ENCODE peak calls at places on chromosomes 3 and 15, in six cellular contexts. One of them, this sample, is unnamed.

GRCh38 chr3:124584552-124585391 is 145.5 kb upstream of the UMPS start:
- DNase-seq in HepG2: peak; percentile 73
- DNase-seq in GM12878: no peak
- DNase-seq in HCT116: peak; percentile 38
- DNase-seq in H1: no peak
- DNase-seq in SK-N-SH: peak; percentile 91
- DNase-seq in this sample: peak; percentile 86

GRCh38 chr3:193680220-193680619 is 87.2 kb downstream of the OPA1 start:
- DNase-seq in HepG2: no peak
- DNase-seq in H1: no peak
- DNase-seq in SK-N-SH: no peak
- DNase-seq in HCT116: no peak
- DNase-seq in GM12878: no peak
- DNase-seq in this sample: no peak

GRCh38 chr15:80958818-80959495 is 30.7 kb downstream of the MESD start:
- DNase-seq in GM12878: no peak
- DNase-seq in SK-N-SH: no peak
- DNase-seq in H1: no peak
- DNase-seq in HepG2: no peak
- DNase-seq in HCT116: no peak
- DNase-seq in this sample: no peak

GRCh38 chr15:38555686-38556334 is 8.8 kb downstream of the RASGRP1 start:
- DNase-seq in GM12878: no peak
- DNase-seq in H1: no peak
- DNase-seq in HCT116: no peak
- DNase-seq in SK-N-SH: no peak
- DNase-seq in HepG2: no peak
- DNase-seq in this sample: no peak

GRCh38 chr15:55267401-55268053 is 22.1 kb downstream of the RAB27A start:
- DNase-seq in HCT116: no peak
- DNase-seq in GM12878: no peak
- DNase-seq in H1: no peak
- DNase-seq in SK-N-SH: peak; percentile 32
- DNase-seq in HepG2: no peak
- DNase-seq in this sample: no peak

GRCh38 chr3:167821248-167821805 is 85.8 kb downstream of the SERPINI1 start:
- DNase-seq in H1: no peak
- DNase-seq in HepG2: no peak
- DNase-seq in SK-N-SH: no peak
- DNase-seq in GM12878: no peak
- DNase-seq in HCT116: no peak
- DNase-seq in this sample: no peak

GRCh38 chr3:135503429-135504083 is 462.0 kb upstream of the PPP2R3A start:
- DNase-seq in HCT116: peak; percentile 28
- DNase-seq in GM12878: peak; percentile 13
- DNase-seq in H1: peak; percentile 75
- DNase-seq in SK-N-SH: peak; percentile 68
- DNase-seq in HepG2: peak; percentile 20
- DNase-seq in this sample: peak; percentile 31

GRCh38 chr15:70339551-70340517 is 242.1 kb upstream of the TLE3 start:
- DNase-seq in SK-N-SH: peak; percentile 68
- DNase-seq in H1: no peak
- DNase-seq in GM12878: no peak
- DNase-seq in HCT116: no peak
- DNase-seq in HepG2: no peak
- DNase-seq in this sample: no peak

GRCh38 chr15:74144153-74144775 is 13.9 kb downstream of the ISLR2 start:
- DNase-seq in H1: no peak
- DNase-seq in HepG2: peak; percentile 23
- DNase-seq in GM12878: no peak
- DNase-seq in HCT116: peak; percentile 29
- DNase-seq in SK-N-SH: no peak
- DNase-seq in this sample: peak; percentile 37

GRCh38 chr15:76310470-76311070 is 699 bp downstream of the ETFA start:
- DNase-seq in H1: no peak
- DNase-seq in SK-N-SH: no peak
- DNase-seq in HepG2: no peak
- DNase-seq in HCT116: no peak
- DNase-seq in GM12878: no peak
- DNase-seq in this sample: no peak

GRCh38 chr3:94285874-94286273 is 223.0 kb downstream of the NSUN3 start:
- DNase-seq in H1: no peak
- DNase-seq in HCT116: no peak
- DNase-seq in GM12878: no peak
- DNase-seq in SK-N-SH: peak; percentile 10
- DNase-seq in HepG2: no peak
- DNase-seq in this sample: peak; percentile 40

GRCh38 chr15:65312400-65312916 is 8.0 kb downstream of the RNU5B-1 start:
- DNase-seq in GM12878: no peak
- DNase-seq in HepG2: peak; percentile 73
- DNase-seq in H1: no peak
- DNase-seq in SK-N-SH: peak; percentile 77
- DNase-seq in HCT116: no peak
- DNase-seq in this sample: no peak

GRCh38 chr15:76903251-76903681 is 1.9 kb downstream of the SCAPER start:
- DNase-seq in GM12878: peak; percentile 15
- DNase-seq in HepG2: peak; percentile 27
- DNase-seq in HCT116: peak; percentile 12
- DNase-seq in SK-N-SH: peak; percentile 50
- DNase-seq in H1: no peak
- DNase-seq in this sample: no peak

GRCh38 chr3:4524423-4524769 is 31.2 kb downstream of the ITPR1 start:
- DNase-seq in HCT116: no peak
- DNase-seq in SK-N-SH: peak; percentile 50
- DNase-seq in H1: no peak
- DNase-seq in HepG2: peak; percentile 20
- DNase-seq in GM12878: no peak
- DNase-seq in this sample: peak; percentile 35

GRCh38 chr3:65819896-65820295 is 218.8 kb downstream of the MAGI1 start:
- DNase-seq in SK-N-SH: no peak
- DNase-seq in HCT116: no peak
- DNase-seq in HepG2: no peak
- DNase-seq in GM12878: no peak
- DNase-seq in H1: no peak
- DNase-seq in this sample: no peak

GRCh38 chr3:71912839-71913495 is 128.0 kb upstream of the PROK2 start:
- DNase-seq in H1: no peak
- DNase-seq in GM12878: no peak
- DNase-seq in SK-N-SH: no peak
- DNase-seq in HepG2: no peak
- DNase-seq in HCT116: no peak
- DNase-seq in this sample: no peak

GRCh38 chr3:48427630-48427962 is 2.3 kb downstream of the PLXNB1 start:
- DNase-seq in SK-N-SH: no peak
- DNase-seq in HCT116: no peak
- DNase-seq in HepG2: no peak
- DNase-seq in GM12878: no peak
- DNase-seq in H1: no peak
- DNase-seq in this sample: no peak

DNA sequence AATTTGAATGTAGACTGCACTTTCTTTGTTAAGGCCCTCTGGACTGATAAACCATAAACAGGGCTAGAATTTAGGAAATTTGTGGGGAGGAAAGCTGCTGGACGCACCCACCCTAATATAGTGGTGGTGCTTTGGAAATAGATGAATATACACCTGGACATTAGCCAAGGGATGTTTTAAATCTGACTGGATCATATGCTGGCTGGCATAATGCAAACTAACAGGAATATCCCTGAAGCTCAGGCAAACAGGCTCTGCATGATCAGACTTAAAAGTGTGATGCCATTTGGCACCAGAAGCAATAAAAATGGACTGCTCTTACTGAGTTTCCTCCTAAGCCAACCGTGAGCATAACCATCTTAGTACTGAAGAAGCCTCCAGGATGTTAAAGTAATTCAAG is 465.8 kb upstream of the ROBO1 start:
- DNase-seq in GM12878: no peak
- DNase-seq in HCT116: no peak
- DNase-seq in SK-N-SH: no peak
- DNase-seq in HepG2: no peak
- DNase-seq in H1: no peak
- DNase-seq in this sample: no peak
- TF ChIP-seq JUND in GM12878: no peak
- TF ChIP-seq JUND in HCT116: no peak
- TF ChIP-seq JUND in SK-N-SH: peak; percentile 7
- TF ChIP-seq JUND in HepG2: no peak
- TF ChIP-seq JUND in H1: no peak
- TF ChIP-seq JUND in this sample: no peak

GRCh38 chr3:2657408-2657807 is 452.8 kb downstream of the IL5RA start:
- DNase-seq in HepG2: no peak
- DNase-seq in SK-N-SH: no peak
- DNase-seq in H1: no peak
- DNase-seq in GM12878: no peak
- DNase-seq in HCT116: no peak
- DNase-seq in this sample: no peak

GRCh38 chr3:2657971-2658370 is 452.2 kb downstream of the IL5RA start:
- DNase-seq in HCT116: no peak
- DNase-seq in HepG2: no peak
- DNase-seq in SK-N-SH: no peak
- DNase-seq in H1: no peak
- DNase-seq in GM12878: no peak
- DNase-seq in this sample: no peak

GRCh38 chr3:2656806-2657205 is 453.4 kb downstream of the IL5RA start:
- DNase-seq in H1: no peak
- DNase-seq in HCT116: no peak
- DNase-seq in HepG2: no peak
- DNase-seq in SK-N-SH: no peak
- DNase-seq in GM12878: no peak
- DNase-seq in this sample: no peak

GRCh38 chr3:2659896-2660295 is 450.3 kb downstream of the IL5RA start:
- DNase-seq in HepG2: no peak
- DNase-seq in HCT116: no peak
- DNase-seq in GM12878: no peak
- DNase-seq in SK-N-SH: no peak
- DNase-seq in H1: no peak
- DNase-seq in this sample: no peak

DNA sequence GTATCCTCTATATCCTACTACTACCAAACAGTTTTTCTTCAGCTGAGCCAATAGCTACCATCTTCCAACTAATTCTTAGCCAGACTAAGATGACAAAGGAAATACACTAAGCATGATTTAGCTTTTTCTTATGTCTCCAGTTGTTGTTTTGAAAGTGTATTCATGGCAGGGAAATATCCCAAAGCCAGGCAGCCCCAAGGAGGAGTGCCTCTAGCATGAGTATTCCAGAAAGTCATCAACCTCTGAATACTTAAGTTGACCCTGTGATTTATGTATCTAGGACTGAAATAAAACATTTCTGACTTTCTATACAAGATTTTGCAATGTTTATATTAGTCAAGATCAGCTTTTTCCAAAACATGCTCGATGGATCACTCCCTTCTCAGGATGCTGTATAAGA is 449.1 kb downstream of the IL5RA start:
- DNase-seq in HCT116: no peak
- DNase-seq in HepG2: no peak
- DNase-seq in H1: no peak
- DNase-seq in GM12878: no peak
- DNase-seq in SK-N-SH: no peak
- DNase-seq in this sample: no peak
- TF ChIP-seq JUND in HCT116: no peak
- TF ChIP-seq JUND in HepG2: no peak
- TF ChIP-seq JUND in H1: no peak
- TF ChIP-seq JUND in GM12878: no peak
- TF ChIP-seq JUND in SK-N-SH: no peak
- TF ChIP-seq JUND in this sample: no peak

GRCh38 chr15:60428935-60429334 is 31.1 kb upstream of the ANXA2 start:
- DNase-seq in HepG2: no peak
- DNase-seq in SK-N-SH: no peak
- DNase-seq in HCT116: no peak
- DNase-seq in GM12878: no peak
- DNase-seq in H1: no peak
- DNase-seq in this sample: no peak

GRCh38 chr15:60421544-60421943 is 23.8 kb upstream of the ANXA2 start:
- DNase-seq in HepG2: no peak
- DNase-seq in H1: no peak
- DNase-seq in HCT116: no peak
- DNase-seq in GM12878: no peak
- DNase-seq in SK-N-SH: no peak
- DNase-seq in this sample: no peak

GRCh38 chr15:60423540-60423939 is 25.8 kb upstream of the ANXA2 start:
- DNase-seq in HCT116: peak; percentile 52
- DNase-seq in HepG2: peak; percentile 44
- DNase-seq in H1: no peak
- DNase-seq in SK-N-SH: no peak
- DNase-seq in GM12878: no peak
- DNase-seq in this sample: peak; percentile 84

GRCh38 chr15:60424006-60424405 is 26.2 kb upstream of the ANXA2 start:
- DNase-seq in H1: no peak
- DNase-seq in HCT116: no peak
- DNase-seq in HepG2: no peak
- DNase-seq in SK-N-SH: no peak
- DNase-seq in GM12878: no peak
- DNase-seq in this sample: no peak

GRCh38 chr15:60426870-60427528 is 29.2 kb upstream of the ANXA2 start:
- DNase-seq in SK-N-SH: no peak
- DNase-seq in H1: no peak
- DNase-seq in GM12878: no peak
- DNase-seq in HCT116: no peak
- DNase-seq in HepG2: no peak
- DNase-seq in this sample: no peak
- TF ChIP-seq JUND in SK-N-SH: peak; percentile 71
- TF ChIP-seq JUND in H1: no peak
- TF ChIP-seq JUND in GM12878: no peak
- TF ChIP-seq JUND in HCT116: no peak
- TF ChIP-seq JUND in HepG2: no peak
- TF ChIP-seq JUND in this sample: no peak

GRCh38 chr3:64049832-64050231 is 26.5 kb upstream of the PSMD6 start:
- DNase-seq in HepG2: no peak
- DNase-seq in H1: peak; percentile 44
- DNase-seq in GM12878: no peak
- DNase-seq in HCT116: no peak
- DNase-seq in SK-N-SH: no peak
- DNase-seq in this sample: no peak

GRCh38 chr3:64047806-64048205 is 24.5 kb upstream of the PSMD6 start:
- DNase-seq in GM12878: no peak
- DNase-seq in SK-N-SH: no peak
- DNase-seq in HepG2: no peak
- DNase-seq in HCT116: no peak
- DNase-seq in H1: no peak
- DNase-seq in this sample: no peak

GRCh38 chr3:64047214-64047613 is 23.9 kb upstream of the PSMD6 start:
- DNase-seq in H1: no peak
- DNase-seq in HCT116: no peak
- DNase-seq in SK-N-SH: no peak
- DNase-seq in HepG2: no peak
- DNase-seq in GM12878: no peak
- DNase-seq in this sample: no peak

GRCh38 chr3:64048631-64049061 is 25.4 kb upstream of the PSMD6 start:
- DNase-seq in GM12878: no peak
- DNase-seq in SK-N-SH: no peak
- DNase-seq in HepG2: no peak
- DNase-seq in H1: no peak
- DNase-seq in HCT116: no peak
- DNase-seq in this sample: no peak

GRCh38 chr3:64049136-64049535 is 25.8 kb upstream of the PSMD6 start:
- DNase-seq in HCT116: no peak
- DNase-seq in SK-N-SH: no peak
- DNase-seq in HepG2: no peak
- DNase-seq in H1: no peak
- DNase-seq in GM12878: no peak
- DNase-seq in this sample: no peak
- TF ChIP-seq JUND in HCT116: no peak
- TF ChIP-seq JUND in SK-N-SH: no peak
- TF ChIP-seq JUND in HepG2: no peak
- TF ChIP-seq JUND in H1: no peak
- TF ChIP-seq JUND in GM12878: no peak
- TF ChIP-seq JUND in this sample: no peak

This sample was measured in T47D.